ENCODE peak calls at places on chromosome 18, in five cellular contexts. Z is A549; Q is NCI-H1105 treated with DMSO at 0.1 percent for 48 hours; B is activated T-cell treated with anti-CD3 and anti-CD28 coated beads, Interleukin-2, amount 50 U/mL, for 1 hour; C is colonic mucosa. R is an unnamed sample.

GRCh38 chr18:58687871-58688308 is 16.6 kb downstream of the MALT1 start:
- DNase-seq in Z (no peak), Q (no peak), B (peak; percentile 57), C (no peak), R (no peak)

GRCh38 chr18:6370410-6370809 is 44.3 kb downstream of the L3MBTL4 start:
- DNase-seq in Z (no peak), Q (peak; percentile 40), B (no peak), C (no peak), R (peak; percentile 8)

GRCh38 chr18:77057043-77057442 is 75.5 kb downstream of the MBP start:
- DNase-seq in Z (no peak), Q (no peak), B (no peak), C (no peak), R (no peak)

GRCh38 chr18:812123-812672 is at the start of gene YES1:
- DNase-seq in Z (peak; percentile 76), Q (peak; percentile 42), B (peak; percentile 87), C (peak; percentile 82), R (peak; percentile 73)

GRCh38 chr18:63850636-63851035 is 36.9 kb upstream of the SERPINB2 start:
- DNase-seq in Z (no peak), Q (no peak), B (no peak), C (no peak), R (no peak)

GRCh38 chr18:63074987-63075404 is 244.6 kb downstream of the BCL2 start:
- DNase-seq in Z (peak; percentile 40), Q (peak; percentile 22), B (peak; percentile 57), C (peak; percentile 92), R (peak; percentile 47)

GRCh38 chr18:26425148-26425531 is 123.2 kb downstream of the KCTD1 start:
- DNase-seq in Z (no peak), Q (no peak), B (no peak), C (no peak), R (peak; percentile 50)

GRCh38 chr18:22670914-22671313 is 253.2 kb upstream of the CTAGE1 start:
- DNase-seq in Z (no peak), Q (no peak), B (no peak), C (no peak), R (no peak)

GRCh38 chr18:47658498-47658897 is 272.0 kb downstream of the SMAD2 start:
- DNase-seq in Z (no peak), Q (no peak), B (no peak), C (no peak), R (no peak)

GRCh38 chr18:50654658-50655550 is 95.0 kb downstream of the MAPK4 start:
- DNase-seq in Z (no peak), Q (no peak), B (no peak), C (no peak), R (no peak)

GRCh38 chr18:76064998-76065397 is 430.0 kb downstream of the ZNF516 start:
- DNase-seq in Z (no peak), Q (no peak), B (no peak), C (no peak), R (no peak)

GRCh38 chr18:65436430-65436829 is 314.4 kb upstream of the CDH7 start:
- DNase-seq in Z (no peak), Q (no peak), B (no peak), C (no peak), R (no peak)

GRCh38 chr18:26792661-26793060 is 72.8 kb downstream of the AQP4 start:
- DNase-seq in Z (peak; percentile 44), Q (no peak), B (no peak), C (no peak), R (peak; percentile 60)

GRCh38 chr18:24631238-24632025 is 171.0 kb downstream of the HRH4 start:
- DNase-seq in Z (no peak), Q (no peak), B (no peak), C (no peak), R (no peak)

GRCh38 chr18:21123290-21123926 is 11.8 kb upstream of the ROCK1 start:
- DNase-seq in Z (no peak), Q (no peak), B (no peak), C (no peak), R (no peak)

GRCh38 chr18:36408606-36409005 is 111.1 kb downstream of the FHOD3 start:
- DNase-seq in Z (no peak), Q (no peak), B (no peak), C (no peak), R (no peak)

GRCh38 chr18:54647176-54647575 is 56.1 kb downstream of the DYNAP start:
- DNase-seq in Z (peak; percentile 48), Q (peak; percentile 64), B (no peak), C (peak; percentile 36), R (peak; percentile 60)

GRCh38 chr18:63043516-63043915 is 276.1 kb downstream of the BCL2 start:
- DNase-seq in Z (no peak), Q (no peak), B (no peak), C (no peak), R (no peak)

GRCh38 chr18:24632158-24632988 is 171.9 kb downstream of the HRH4 start:
- DNase-seq in Z (no peak), Q (no peak), B (no peak), C (no peak), R (no peak)

GRCh38 chr18:48124857-48125626 is 194.6 kb upstream of the SMAD2 start:
- DNase-seq in Z (no peak), Q (no peak), B (no peak), C (no peak), R (no peak)

GRCh38 chr18:7813131-7813530 is 246.0 kb downstream of the PTPRM start:
- DNase-seq in Z (no peak), Q (no peak), B (no peak), C (no peak), R (no peak)

GRCh38 chr18:79578396-79579260 is 101.0 kb upstream of the CTDP1 start:
- DNase-seq in Z (no peak), Q (no peak), B (peak; percentile 8), C (no peak), R (no peak)

GRCh38 chr18:62453864-62454263 is 69.0 kb upstream of the ZCCHC2 start:
- DNase-seq in Z (no peak), Q (no peak), B (no peak), C (no peak), R (no peak)

GRCh38 chr18:36201765-36202164 is 14.5 kb downstream of the MOCOS start:
- DNase-seq in Z (no peak), Q (no peak), B (no peak), C (no peak), R (no peak)

GRCh38 chr18:32081881-32082280 is 9.8 kb upstream of the RNF138 start:
- DNase-seq in Z (no peak), Q (no peak), B (no peak), C (no peak), R (no peak)

GRCh38 chr18:54958711-54959625 is at the start of gene CCDC68:
- DNase-seq in Z (peak; percentile 48), Q (no peak), B (no peak), C (peak; percentile 85), R (peak; percentile 65)

GRCh38 chr18:8703181-8703638 is 2.1 kb upstream of the MTCL1 start:
- DNase-seq in Z (no peak), Q (no peak), B (no peak), C (no peak), R (no peak)

GRCh38 chr18:48834421-48835011 is 116.2 kb downstream of the SMAD7 start:
- DNase-seq in Z (peak; percentile 71), Q (no peak), B (peak; percentile 73), C (peak; percentile 59), R (peak; percentile 92)

GRCh38 chr18:57059366-57059765 is 87.5 kb upstream of the BOD1L2 start:
- DNase-seq in Z (no peak), Q (no peak), B (no peak), C (no peak), R (no peak)

GRCh38 chr18:45167631-45168225 is 447.5 kb upstream of the SLC14A2 start:
- DNase-seq in Z (no peak), Q (no peak), B (no peak), C (no peak), R (no peak)